ENCODE peak calls at places on chromosome 19, in ten cellular contexts. R is retinal pigment epithelial cell; T is cardiac muscle cell; A is ovary; F is hepatocyte; E is CD8-positive, alpha-beta T cell; P is IMR-90; O is cardiac fibroblast; D is progenitor cell of endocrine pancreas; B is mucosa of descending colon. W is an unnamed sample.

GRCh38 chr19:12782424-12783225 is 7.3 kb upstream of the HOOK2 start:
- DNase-seq in R (no peak), F (peak), E (peak), D (no peak), P (peak), A (peak), B (peak), T (peak), O (peak), W (peak)

GRCh38 chr19:42122691-42123607 is 9.3 kb downstream of the POU2F2 start:
- DNase-seq in R (no peak), F (no peak), T (no peak), A (no peak), D (no peak), P (no peak), O (peak), E (peak), B (no peak), W (peak)

GRCh38 chr19:41303941-41304340 is 6.0 kb upstream of the CCDC97 start:
- DNase-seq in T (no peak), R (no peak), P (no peak), A (no peak), D (no peak), O (no peak), B (no peak), E (peak), F (no peak), W (no peak)

GRCh38 chr19:11446652-11447301 is 11.3 kb downstream of the PRKCSH start:
- DNase-seq in T (peak), B (peak), E (peak), A (peak), P (no peak), R (no peak), D (peak), O (peak), F (peak), W (peak)

GRCh38 chr19:416416-416815 is 7.5 kb upstream of the C2CD4C start:
- DNase-seq in E (no peak), P (no peak), O (no peak), R (no peak), F (no peak), D (no peak), A (no peak), B (no peak), T (no peak), W (no peak)

GRCh38 chr19:23365222-23365621 is 30.0 kb downstream of the ZNF91 start:
- DNase-seq in F (no peak), E (no peak), A (no peak), T (no peak), O (peak), R (no peak), D (no peak), B (no peak), P (no peak), W (no peak)

GRCh38 chr19:907183-907853 is 5.7 kb downstream of the R3HDM4 start:
- DNase-seq in R (no peak), P (no peak), F (no peak), A (no peak), D (no peak), B (no peak), T (no peak), O (no peak), E (peak), W (peak)

GRCh38 chr19:42253245-42254082 is 1.5 kb downstream of the ERF start:
- DNase-seq in A (peak), F (peak), E (peak), O (no peak), D (peak), R (no peak), T (peak), B (peak), P (peak), W (peak)

GRCh38 chr19:55304279-55304978 is 20.6 kb downstream of the BRSK1 start:
- DNase-seq in E (peak), F (peak), T (peak), O (peak), A (peak), B (peak), R (no peak), D (no peak), P (no peak), W (peak)

GRCh38 chr19:40229484-40229883 is 3.0 kb upstream of the CCNP start:
- DNase-seq in O (peak), T (no peak), F (no peak), A (no peak), D (no peak), E (peak), P (peak), B (no peak), R (no peak), W (no peak)

GRCh38 chr19:1853295-1854031 is 5.2 kb upstream of the REXO1 start:
- DNase-seq in T (peak), E (peak), P (peak), F (peak), O (peak), B (peak), R (no peak), D (peak), A (peak), W (peak)

GRCh38 chr19:58510084-58510862 is 1.5 kb downstream of the SLC27A5 start:
- DNase-seq in D (no peak), E (no peak), R (no peak), P (no peak), O (no peak), B (no peak), A (no peak), T (no peak), F (no peak), W (no peak)

GRCh38 chr19:45767410-45767880 is 1.6 kb downstream of the SIX5 start:
- DNase-seq in E (no peak), P (peak), F (peak), B (peak), R (peak), O (peak), D (no peak), T (peak), A (peak), W (peak)

GRCh38 chr19:44696939-44697669 is 1.8 kb upstream of the CEACAM16 start:
- DNase-seq in O (no peak), A (no peak), T (no peak), F (no peak), B (no peak), E (no peak), D (no peak), P (no peak), R (no peak), W (no peak)

GRCh38 chr19:28466107-28467045 is 746.6 kb downstream of the UQCRFS1 start:
- DNase-seq in A (no peak), R (no peak), F (peak), O (peak), P (peak), D (peak), B (peak), E (peak), T (peak), W (peak)

GRCh38 chr19:12162513-12162881 is 399 bp upstream of the ZNF136 start:
- DNase-seq in B (no peak), A (no peak), F (no peak), O (no peak), P (no peak), R (no peak), E (no peak), D (no peak), T (no peak), W (no peak)

GRCh38 chr19:51375504-51376221 is 3.2 kb upstream of the NKG7 start:
- DNase-seq in R (no peak), T (no peak), P (no peak), O (no peak), B (no peak), D (no peak), A (no peak), E (no peak), F (no peak), W (no peak)

GRCh38 chr19:11452814-11453335 is 17.4 kb downstream of the PRKCSH start:
- DNase-seq in P (no peak), F (no peak), A (no peak), R (no peak), O (no peak), B (no peak), D (no peak), E (no peak), T (no peak), W (no peak)

GRCh38 chr19:730382-730668 is 20.6 kb upstream of the MISP start:
- DNase-seq in T (no peak), D (no peak), A (no peak), B (no peak), F (no peak), O (no peak), R (no peak), P (no peak), E (no peak), W (no peak)

GRCh38 chr19:13841339-13842293 is 35.3 kb upstream of the NANOS3 start:
- DNase-seq in P (no peak), T (peak), E (peak), R (no peak), F (peak), B (peak), D (no peak), A (no peak), O (peak), W (no peak)

GRCh38 chr19:13846533-13847032 is 30.4 kb upstream of the NANOS3 start:
- DNase-seq in B (peak), T (peak), R (peak), A (peak), O (peak), E (peak), D (peak), P (peak), F (peak), W (peak)

GRCh38 chr19:13843104-13843921 is 33.6 kb upstream of the NANOS3 start:
- DNase-seq in O (peak), R (no peak), A (peak), B (peak), P (peak), T (peak), F (peak), D (no peak), E (no peak), W (no peak)

GRCh38 chr19:13842294-13843103 is 34.4 kb upstream of the NANOS3 start:
- DNase-seq in T (peak), D (no peak), A (peak), B (peak), P (peak), R (no peak), E (peak), F (peak), O (peak), W (peak)

GRCh38 chr19:13844130-13844631 is 32.8 kb upstream of the NANOS3 start:
- DNase-seq in R (no peak), E (peak), O (no peak), A (peak), D (no peak), T (no peak), P (no peak), B (peak), F (peak), W (no peak)
- TF ChIP-seq CTCF in R (no peak), E (no peak), O (no peak), A (no peak), D (no peak), T (no peak), P (no peak), B (no peak), F (no peak), W (no peak)

GRCh38 chr19:47324502-47324901 is 7.5 kb upstream of the C5AR2 start:
- DNase-seq in F (no peak), O (no peak), T (no peak), D (no peak), R (no peak), B (peak), A (no peak), P (no peak), E (no peak), W (no peak)

GRCh38 chr19:47331931-47332547 is at the start of gene C5AR2:
- DNase-seq in B (no peak), A (no peak), F (no peak), R (no peak), E (no peak), O (peak), T (no peak), D (no peak), P (no peak), W (no peak)

GRCh38 chr19:47331490-47331889 is 485 bp upstream of the C5AR2 start:
- DNase-seq in F (no peak), O (no peak), D (no peak), E (no peak), P (no peak), R (no peak), T (no peak), B (no peak), A (no peak), W (no peak)

DNA sequence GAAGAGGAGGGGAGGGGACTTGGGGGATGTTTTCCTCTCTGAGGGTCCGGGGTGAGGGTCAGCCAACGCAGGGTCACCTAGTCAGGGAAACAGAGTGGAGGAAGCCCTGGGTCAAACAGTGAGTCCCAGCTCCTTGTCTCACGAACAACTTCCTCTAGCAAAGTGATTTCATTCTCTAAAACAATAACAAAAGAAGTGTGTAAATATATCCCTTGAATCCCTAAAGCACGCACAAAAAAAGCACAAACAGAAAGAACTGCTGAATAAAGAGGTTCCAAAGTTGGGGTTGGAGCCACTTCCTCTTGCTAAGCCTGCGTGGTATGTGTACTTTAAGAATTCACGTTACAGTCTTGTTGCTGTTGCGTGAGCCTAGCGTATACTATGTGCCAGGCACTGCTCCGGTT is 1.5 kb upstream of the C5AR2 start:
- DNase-seq in D (no peak), A (no peak), R (peak), P (peak), T (peak), E (no peak), O (peak), F (no peak), B (peak), W (no peak)
- TF ChIP-seq CTCF in D (no peak), A (no peak), R (no peak), P (no peak), T (no peak), E (no peak), O (no peak), F (no peak), B (no peak), W (no peak)

GRCh38 chr19:16073481-16073880 is 2.8 kb upstream of the TPM4 start:
- DNase-seq in B (no peak), A (no peak), T (no peak), O (no peak), P (no peak), D (no peak), F (no peak), R (no peak), E (no peak), W (no peak)
- TF ChIP-seq CTCF in B (no peak), A (no peak), T (no peak), O (no peak), P (no peak), D (no peak), F (no peak), R (no peak), E (no peak), W (no peak)

GRCh38 chr19:2957160-2957559 is 12.4 kb upstream of the ZNF77 start:
- DNase-seq in A (no peak), F (no peak), T (no peak), P (no peak), E (no peak), D (no peak), B (no peak), O (no peak), R (no peak), W (no peak)

GRCh38 chr19:2949939-2950285 is 5.1 kb upstream of the ZNF77 start:
- DNase-seq in A (no peak), B (no peak), P (peak), O (no peak), R (no peak), D (no peak), T (peak), F (peak), E (peak), W (no peak)

GRCh38 chr19:2950286-2951124 is 5.7 kb upstream of the ZNF77 start:
- DNase-seq in D (peak), A (peak), T (peak), B (peak), R (peak), O (peak), F (peak), E (peak), P (peak), W (peak)

GRCh38 chr19:2952953-2953481 is 8.2 kb upstream of the ZNF77 start:
- DNase-seq in O (no peak), R (no peak), F (peak), T (no peak), E (no peak), P (no peak), D (peak), B (peak), A (no peak), W (no peak)
- TF ChIP-seq CTCF in O (no peak), R (no peak), F (no peak), T (no peak), E (no peak), P (no peak), D (peak), B (no peak), A (no peak), W (no peak)

GRCh38 chr19:8342684-8343482 is at the start of gene KANK3:
- DNase-seq in P (peak), E (peak), F (peak), O (peak), R (peak), D (peak), T (peak), B (peak), A (peak), W (peak)
- TF ChIP-seq CTCF in P (no peak), E (no peak), F (no peak), O (no peak), R (no peak), D (no peak), T (no peak), B (no peak), A (no peak), W (no peak)

GRCh38 chr19:38143847-38144246 is 80.2 kb downstream of the DPF1 start:
- DNase-seq in D (no peak), F (no peak), R (no peak), P (no peak), T (no peak), E (no peak), O (no peak), A (no peak), B (no peak), W (no peak)
- TF ChIP-seq CTCF in D (no peak), F (no peak), R (peak), P (peak), T (peak), E (no peak), O (peak), A (no peak), B (no peak), W (peak)